ENCODE peak calls at places on chromosomes 6 and 20, in nine cellular contexts. Q is GM23338, G is stomach, N is spleen, M is HCT116, S is HepG2, P is K562, W is breast epithelium, Z is Panc1. R is an unnamed sample.

GRCh38 chr20:43558412-43559146 is at the start of gene SGK2:
- DNase-seq in Q (no peak), G (peak; percentile 90), N (peak; percentile 47), M (no peak), S (peak; percentile 96), P (peak; percentile 62), W (no peak), Z (no peak), R (no peak)

GRCh38 chr20:47272893-47273590 is 83.5 kb downstream of the ZMYND8 start:
- DNase-seq in Q (peak; percentile 85), G (peak; percentile 38), N (no peak), M (peak; percentile 52), S (peak; percentile 78), P (peak; percentile 66), W (no peak), Z (peak; percentile 67), R (no peak)

GRCh38 chr6:163406320-163406719 is 8.2 kb upstream of the QKI start:
- DNase-seq in Q (no peak), G (no peak), N (no peak), M (no peak), S (no peak), P (no peak), W (no peak), Z (no peak), R (no peak)

GRCh38 chr6:74735304-74735703 is 470.5 kb downstream of the COL12A1 start:
- DNase-seq in Q (no peak), G (no peak), N (no peak), M (no peak), S (no peak), P (no peak), W (no peak), Z (no peak), R (no peak)

GRCh38 chr20:60586417-60587105 is 628.3 kb downstream of the CDH26 start:
- DNase-seq in Q (no peak), G (no peak), N (peak; percentile 74), M (no peak), S (no peak), P (no peak), W (no peak), Z (no peak), R (no peak)

GRCh38 chr6:21003780-21004541 is 469.7 kb downstream of the CDKAL1 start:
- DNase-seq in Q (peak; percentile 9), G (no peak), N (no peak), M (no peak), S (peak; percentile 99), P (no peak), W (no peak), Z (no peak), R (no peak)

GRCh38 chr20:49951160-49951559 is 15.0 kb downstream of the RNF114 start:
- DNase-seq in Q (no peak), G (no peak), N (no peak), M (no peak), S (no peak), P (no peak), W (no peak), Z (no peak), R (no peak)

GRCh38 chr6:7593234-7593633 is 3.2 kb downstream of the SNRNP48 start:
- DNase-seq in Q (no peak), G (no peak), N (no peak), M (no peak), S (no peak), P (no peak), W (no peak), Z (no peak), R (no peak)

GRCh38 chr6:14711056-14711703 is 534.7 kb upstream of the JARID2 start:
- DNase-seq in Q (peak; percentile 78), G (peak; percentile 44), N (no peak), M (no peak), S (peak; percentile 28), P (peak; percentile 87), W (no peak), Z (no peak), R (no peak)

GRCh38 chr6:89270951-89271721 is 44.0 kb downstream of the GABRR2 start:
- DNase-seq in Q (no peak), G (no peak), N (no peak), M (no peak), S (no peak), P (no peak), W (no peak), Z (no peak), R (no peak)

GRCh38 chr6:16305788-16306187 is 67.4 kb downstream of the GMPR start:
- DNase-seq in Q (no peak), G (no peak), N (no peak), M (no peak), S (no peak), P (no peak), W (no peak), Z (no peak), R (no peak)

GRCh38 chr20:3612795-3613560 is 50.2 kb downstream of the GFRA4 start:
- DNase-seq in Q (no peak), G (no peak), N (no peak), M (no peak), S (no peak), P (no peak), W (no peak), Z (no peak), R (no peak)

GRCh38 chr6:1612902-1613301 is 3.2 kb downstream of the FOXC1 start:
- DNase-seq in Q (no peak), G (no peak), N (no peak), M (no peak), S (no peak), P (no peak), W (no peak), Z (no peak), R (no peak)

GRCh38 chr6:152089992-152090391 is 282.5 kb downstream of the ESR1 start:
- DNase-seq in Q (no peak), G (no peak), N (no peak), M (no peak), S (no peak), P (no peak), W (peak; percentile 78), Z (no peak), R (no peak)

GRCh38 chr20:10217517-10218410 is 866 bp upstream of the SNAP25 start:
- DNase-seq in Q (peak; percentile 84), G (no peak), N (no peak), M (no peak), S (no peak), P (no peak), W (peak; percentile 78), Z (peak; percentile 33), R (no peak)
- TF ChIP-seq POLR2AphosphoS5 in Q (no peak), G (peak; percentile 47), N (no peak), M (no peak), S (no peak), P (no peak), W (no peak), Z (no peak), R (no peak)

GRCh38 chr6:41027799-41028617 is 11.0 kb downstream of the UNC5CL start:
- DNase-seq in Q (peak; percentile 88), G (peak; percentile 92), N (peak; percentile 96), M (peak; percentile 35), S (peak; percentile 47), P (peak; percentile 91), W (peak; percentile 61), Z (no peak), R (peak; percentile 84)
- TF ChIP-seq POLR2AphosphoS5 in Q (peak; percentile 26), G (peak; percentile 19), N (peak; percentile 87), M (peak; percentile 37), S (no peak), P (no peak), W (no peak), Z (no peak), R (no peak)

DNA sequence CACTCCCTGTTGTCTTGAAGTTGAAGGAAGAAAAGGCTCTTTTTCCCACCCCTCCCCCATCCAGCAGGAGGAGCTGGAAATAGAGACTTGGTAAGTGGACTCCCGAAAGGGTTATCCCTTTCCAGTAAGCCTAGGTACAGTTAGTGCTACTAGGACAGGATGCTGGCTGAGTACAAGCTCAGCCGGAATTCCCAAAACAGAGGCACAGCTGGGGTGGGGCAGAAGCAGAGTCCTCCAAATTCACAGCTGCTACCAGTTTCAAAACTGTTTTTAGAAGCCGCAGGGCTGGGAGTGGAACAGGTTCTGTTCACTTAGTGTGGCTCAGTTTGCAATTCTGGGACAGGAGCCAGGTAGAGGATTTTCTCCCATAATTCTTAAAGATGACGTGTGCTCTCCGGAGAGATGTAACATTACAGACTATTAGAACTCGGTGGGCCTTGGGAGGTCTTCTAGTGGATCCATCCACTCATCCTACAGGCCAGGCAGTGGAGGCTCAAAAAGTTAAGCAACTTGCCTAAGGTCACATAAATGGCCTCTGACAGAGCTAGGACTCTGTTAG is 19.0 kb upstream of the UTRN start:
- DNase-seq in Q (peak; percentile 92), G (peak; percentile 29), N (no peak), M (peak; percentile 64), S (no peak), P (no peak), W (peak; percentile 35), Z (no peak), R (peak; percentile 82)
- TF ChIP-seq POLR2AphosphoS5 in Q (no peak), G (peak; percentile 57), N (no peak), M (peak; percentile 24), S (no peak), P (no peak), W (peak; percentile 77), Z (peak; percentile 28), R (peak; percentile 76)

GRCh38 chr6:3822747-3823445 is 26.3 kb upstream of the FAM50B start:
- DNase-seq in Q (no peak), G (peak; percentile 61), N (no peak), M (no peak), S (no peak), P (no peak), W (peak; percentile 64), Z (no peak), R (no peak)

GRCh38 chr6:3829285-3829684 is 19.9 kb upstream of the FAM50B start:
- DNase-seq in Q (no peak), G (no peak), N (no peak), M (no peak), S (no peak), P (no peak), W (no peak), Z (no peak), R (no peak)

GRCh38 chr6:3825331-3825831 is 23.8 kb upstream of the FAM50B start:
- DNase-seq in Q (peak; percentile 81), G (peak; percentile 49), N (no peak), M (no peak), S (peak; percentile 77), P (peak; percentile 42), W (peak; percentile 72), Z (no peak), R (peak; percentile 83)

GRCh38 chr6:3823671-3824070 is 25.5 kb upstream of the FAM50B start:
- DNase-seq in Q (no peak), G (no peak), N (no peak), M (no peak), S (no peak), P (no peak), W (no peak), Z (no peak), R (no peak)

DNA sequence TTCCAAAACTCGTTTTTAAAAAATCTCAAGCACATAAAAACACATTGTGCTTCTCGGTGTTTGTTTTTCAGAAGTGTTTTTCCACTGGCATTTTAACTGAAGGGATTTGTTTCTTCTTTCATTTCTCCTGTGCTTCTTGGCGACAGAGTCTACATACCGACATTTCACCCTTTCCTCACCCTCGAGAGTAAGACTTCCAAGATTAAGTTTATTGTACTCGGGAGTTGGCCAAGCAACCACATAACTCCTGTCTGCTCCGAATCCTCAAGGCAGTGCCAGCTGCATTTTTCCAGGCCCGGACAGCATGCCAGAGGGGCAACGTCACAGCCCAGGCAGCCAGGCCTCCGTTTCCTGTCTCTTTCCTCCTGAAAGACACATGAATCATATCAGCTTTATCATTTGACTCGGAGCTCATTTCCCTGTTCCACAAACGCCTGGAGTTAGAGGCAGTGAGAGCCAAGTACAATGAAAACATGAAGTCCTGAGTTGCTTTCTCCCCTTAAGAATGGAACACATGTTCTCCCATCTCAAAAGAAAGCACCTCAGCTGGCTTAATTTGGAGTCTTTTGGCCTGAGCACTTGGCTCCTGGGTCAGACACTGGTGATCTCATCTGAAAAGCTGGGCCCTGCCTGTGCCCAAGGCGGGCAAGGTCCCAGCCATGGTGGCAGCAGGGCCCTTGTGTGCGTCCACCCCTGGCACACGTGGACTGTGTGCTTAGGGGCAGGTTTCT is 23.2 kb upstream of the FAM50B start:
- DNase-seq in Q (no peak), G (peak; percentile 92), N (peak; percentile 81), M (peak; percentile 81), S (peak; percentile 73), P (no peak), W (peak; percentile 97), Z (no peak), R (peak; percentile 93)
- TF ChIP-seq POLR2AphosphoS5 in Q (no peak), G (peak; percentile 83), N (peak; percentile 43), M (peak; percentile 51), S (no peak), P (no peak), W (peak; percentile 98), Z (peak; percentile 63), R (peak; percentile 96)